ENCODE peak calls at places on chromosomes 3 and 15, in four cellular contexts. D is EH; W is germinal center; E is activated CD4-positive, alpha-beta T cell treated with anti-CD3 and anti-CD28 coated beads for 24 hours. N is an unnamed sample.

GRCh38 chr3:73925045-73925444 is 300.3 kb upstream of the PDZRN3 start:
- DNase-seq in W (no peak), D (no peak), E (no peak), N (no peak)

GRCh38 chr3:108190346-108190745 is 31.9 kb downstream of the IFT57 start:
- DNase-seq in W (no peak), D (no peak), E (no peak), N (no peak)

GRCh38 chr3:151169700-151170224 is 33.3 kb downstream of the GPR171 start:
- DNase-seq in D (no peak), E (peak; percentile 23), W (peak; percentile 38), N (peak; percentile 63)

GRCh38 chr15:66588537-66588936 is 22.7 kb upstream of the LCTL start:
- DNase-seq in E (no peak), D (no peak), W (no peak), N (peak; percentile 77)

GRCh38 chr3:74633021-74633420 is 18.6 kb upstream of the CNTN3 start:
- DNase-seq in D (peak; percentile 63), E (no peak), W (no peak), N (no peak)

GRCh38 chr3:120469440-120470415 is 18.9 kb upstream of the FSTL1 start:
- DNase-seq in W (no peak), E (no peak), D (peak; percentile 89), N (no peak)

GRCh38 chr15:90343391-90343790 is 8.7 kb upstream of the ZNF774 start:
- DNase-seq in W (no peak), D (peak; percentile 81), E (no peak), N (no peak)

GRCh38 chr15:59687831-59688230 is 1.3 kb downstream of the BNIP2 start:
- DNase-seq in E (no peak), W (peak; percentile 47), D (peak; percentile 55), N (peak; percentile 66)

GRCh38 chr3:76661527-76662250 is 378.2 kb upstream of the ROBO2 start:
- DNase-seq in D (no peak), W (no peak), E (no peak), N (no peak)

GRCh38 chr15:80561500-80561899 is 133.6 kb upstream of the ABHD17C start:
- DNase-seq in E (no peak), W (no peak), D (peak; percentile 35), N (no peak)

GRCh38 chr3:153273767-153274443 is 111.9 kb downstream of the RAP2B start:
- DNase-seq in E (no peak), D (peak; percentile 74), W (no peak), N (no peak)

GRCh38 chr3:128400683-128401082 is 66.0 kb downstream of the DNAJB8 start:
- DNase-seq in W (no peak), D (no peak), E (no peak), N (no peak)

GRCh38 chr3:183817111-183817510 is 8.3 kb downstream of the MAP6D1 start:
- DNase-seq in W (no peak), E (no peak), D (no peak), N (no peak)

GRCh38 chr3:23671901-23672589 is 133.7 kb upstream of the UBE2E1 start:
- DNase-seq in W (no peak), E (no peak), D (no peak), N (no peak)

GRCh38 chr3:78134496-78134895 is 1094.6 kb downstream of the ROBO2 start:
- DNase-seq in E (no peak), D (no peak), W (no peak), N (no peak)

GRCh38 chr3:41323455-41323854 is 124.2 kb downstream of the CTNNB1 start:
- DNase-seq in W (no peak), D (no peak), E (no peak), N (no peak)

GRCh38 chr15:42324308-42324707 is 35.0 kb upstream of the CAPN3 start:
- DNase-seq in D (peak; percentile 39), E (no peak), W (no peak), N (no peak)

GRCh38 chr15:25739687-25740121 is 123.4 kb downstream of the ATP10A start:
- DNase-seq in W (peak; percentile 54), D (peak; percentile 65), E (peak; percentile 7), N (peak; percentile 92)

GRCh38 chr3:9965200-9965875 is 13.1 kb upstream of the PRRT3 start:
- DNase-seq in E (no peak), D (no peak), W (no peak), N (no peak)

GRCh38 chr15:71659730-71660067 is 150.7 kb upstream of the NR2E3 start:
- DNase-seq in D (peak; percentile 59), E (no peak), W (no peak), N (no peak)

GRCh38 chr15:68383161-68384074 is 48.5 kb downstream of the ITGA11 start:
- DNase-seq in W (peak; percentile 70), D (peak; percentile 62), E (peak; percentile 50), N (peak; percentile 75)

GRCh38 chr3:9782777-9783176 is 9.5 kb downstream of the TADA3 start:
- DNase-seq in W (peak; percentile 32), D (no peak), E (no peak), N (peak; percentile 20)